ENCODE peak calls at places on chromosome 18, in six cellular contexts. One of them, this sample, is unnamed. For H3K27me3, the result is how much of the 10 kb centered on the place peaks cover.

GRCh38 chr18:55419939-55420664 is 167.9 kb downstream of the TCF4 start:
- DNase-seq in H1: no peak
- DNase-seq in GM12878: no peak
- DNase-seq in HCT116: no peak
- DNase-seq in IMR-90: no peak
- DNase-seq in K562: no peak
- DNase-seq in this sample: no peak

GRCh38 chr18:346607-347006 is 78.8 kb upstream of the THOC1 start:
- DNase-seq in H1: no peak
- DNase-seq in HCT116: no peak
- DNase-seq in GM12878: no peak
- DNase-seq in K562: no peak
- DNase-seq in IMR-90: no peak
- DNase-seq in this sample: no peak

GRCh38 chr18:50594931-50595330 is 35.0 kb downstream of the MAPK4 start:
- DNase-seq in GM12878: no peak
- DNase-seq in IMR-90: no peak
- DNase-seq in K562: no peak
- DNase-seq in H1: no peak
- DNase-seq in HCT116: no peak
- DNase-seq in this sample: no peak

GRCh38 chr18:32530947-32531651 is 60.4 kb upstream of the GAREM1 start:
- DNase-seq in GM12878: no peak
- DNase-seq in IMR-90: peak
- DNase-seq in H1: no peak
- DNase-seq in K562: no peak
- DNase-seq in HCT116: no peak
- DNase-seq in this sample: no peak

GRCh38 chr18:60675801-60676200 is 303.2 kb upstream of the MC4R start:
- DNase-seq in HCT116: no peak
- DNase-seq in H1: no peak
- DNase-seq in GM12878: no peak
- DNase-seq in IMR-90: no peak
- DNase-seq in K562: no peak
- DNase-seq in this sample: no peak

GRCh38 chr18:3921826-3922225 is 471.9 kb downstream of the TGIF1 start:
- DNase-seq in IMR-90: no peak
- DNase-seq in GM12878: no peak
- DNase-seq in H1: no peak
- DNase-seq in HCT116: no peak
- DNase-seq in K562: no peak
- DNase-seq in this sample: no peak

GRCh38 chr18:50282521-50283335 is 1.4 kb upstream of the MBD1 start:
- DNase-seq in H1: no peak
- DNase-seq in HCT116: no peak
- DNase-seq in GM12878: no peak
- DNase-seq in K562: no peak
- DNase-seq in IMR-90: no peak
- DNase-seq in this sample: no peak

GRCh38 chr18:47936975-47937374 is 6.5 kb upstream of the SMAD2 start:
- DNase-seq in H1: no peak
- DNase-seq in GM12878: no peak
- DNase-seq in HCT116: no peak
- DNase-seq in IMR-90: no peak
- DNase-seq in K562: no peak
- DNase-seq in this sample: no peak

GRCh38 chr18:71443726-71444480 is 1100.2 kb downstream of the CBLN2 start:
- DNase-seq in HCT116: no peak
- DNase-seq in K562: no peak
- DNase-seq in GM12878: no peak
- DNase-seq in H1: no peak
- DNase-seq in IMR-90: no peak
- DNase-seq in this sample: no peak

GRCh38 chr18:73316513-73316912 is 448.7 kb upstream of the NETO1 start:
- DNase-seq in IMR-90: peak
- DNase-seq in GM12878: no peak
- DNase-seq in HCT116: no peak
- DNase-seq in K562: no peak
- DNase-seq in H1: no peak
- DNase-seq in this sample: no peak

GRCh38 chr18:78716581-78716980 is 263.0 kb upstream of the SALL3 start:
- DNase-seq in K562: no peak
- DNase-seq in HCT116: no peak
- DNase-seq in IMR-90: no peak
- DNase-seq in GM12878: no peak
- DNase-seq in H1: no peak
- DNase-seq in this sample: no peak

GRCh38 chr18:31116853-31117595 is 14.8 kb upstream of the DSC2 start:
- DNase-seq in IMR-90: no peak
- DNase-seq in H1: no peak
- DNase-seq in K562: no peak
- DNase-seq in HCT116: no peak
- DNase-seq in GM12878: no peak
- DNase-seq in this sample: no peak

GRCh38 chr18:75052475-75052874 is 156.5 kb downstream of the PTGR3 start:
- DNase-seq in IMR-90: no peak
- DNase-seq in GM12878: no peak
- DNase-seq in HCT116: no peak
- DNase-seq in K562: no peak
- DNase-seq in H1: no peak
- DNase-seq in this sample: no peak

GRCh38 chr18:8705280-8705940 is at the start of gene MTCL1:
- DNase-seq in IMR-90: no peak
- DNase-seq in H1: no peak
- DNase-seq in K562: peak
- DNase-seq in HCT116: no peak
- DNase-seq in GM12878: no peak
- DNase-seq in this sample: no peak

GRCh38 chr18:3892141-3892540 is 442.2 kb downstream of the TGIF1 start:
- DNase-seq in HCT116: no peak
- DNase-seq in H1: no peak
- DNase-seq in K562: no peak
- DNase-seq in GM12878: no peak
- DNase-seq in IMR-90: no peak
- DNase-seq in this sample: no peak

GRCh38 chr18:73923866-73924265 is 223.8 kb downstream of the FBXO15 start:
- DNase-seq in HCT116: no peak
- DNase-seq in H1: no peak
- DNase-seq in K562: no peak
- DNase-seq in GM12878: no peak
- DNase-seq in IMR-90: peak
- DNase-seq in this sample: no peak

GRCh38 chr18:2237706-2238105 is 333.6 kb downstream of the METTL4 start:
- DNase-seq in GM12878: no peak
- DNase-seq in HCT116: no peak
- DNase-seq in H1: no peak
- DNase-seq in IMR-90: no peak
- DNase-seq in K562: no peak
- DNase-seq in this sample: no peak

GRCh38 chr18:45774065-45774521 is 50.1 kb downstream of the SLC14A1 start:
- DNase-seq in IMR-90: peak
- DNase-seq in HCT116: no peak
- DNase-seq in GM12878: no peak
- DNase-seq in K562: no peak
- DNase-seq in H1: no peak
- DNase-seq in this sample: no peak

GRCh38 chr18:58584219-58585127 is 44.4 kb downstream of the ALPK2 start:
- DNase-seq in IMR-90: peak
- DNase-seq in GM12878: no peak
- DNase-seq in K562: no peak
- DNase-seq in HCT116: no peak
- DNase-seq in H1: peak
- DNase-seq in this sample: no peak

GRCh38 chr18:62098960-62099359 is 87.9 kb downstream of the PIGN start:
- DNase-seq in K562: no peak
- DNase-seq in H1: no peak
- DNase-seq in IMR-90: no peak
- DNase-seq in HCT116: no peak
- DNase-seq in GM12878: no peak
- DNase-seq in this sample: no peak
- H3K27me3 ChIP-seq in K562: under half
- H3K27me3 ChIP-seq in H1: under half
- H3K27me3 ChIP-seq in IMR-90: under half
- H3K27me3 ChIP-seq in HCT116: under half
- H3K27me3 ChIP-seq in GM12878: under half
- H3K27me3 ChIP-seq in this sample: under half

GRCh38 chr18:37334494-37335125 is 231.0 kb downstream of the CELF4 start:
- DNase-seq in HCT116: no peak
- DNase-seq in H1: no peak
- DNase-seq in K562: no peak
- DNase-seq in GM12878: no peak
- DNase-seq in IMR-90: peak
- DNase-seq in this sample: no peak

GRCh38 chr18:37336568-37337285 is 228.9 kb downstream of the CELF4 start:
- DNase-seq in H1: no peak
- DNase-seq in HCT116: no peak
- DNase-seq in IMR-90: no peak
- DNase-seq in K562: no peak
- DNase-seq in GM12878: no peak
- DNase-seq in this sample: no peak

GRCh38 chr18:37339701-37340215 is 225.8 kb downstream of the CELF4 start:
- DNase-seq in GM12878: no peak
- DNase-seq in H1: no peak
- DNase-seq in K562: no peak
- DNase-seq in IMR-90: no peak
- DNase-seq in HCT116: no peak
- DNase-seq in this sample: no peak

GRCh38 chr18:37332764-37333420 is 232.7 kb downstream of the CELF4 start:
- DNase-seq in HCT116: no peak
- DNase-seq in K562: no peak
- DNase-seq in IMR-90: no peak
- DNase-seq in GM12878: no peak
- DNase-seq in H1: no peak
- DNase-seq in this sample: no peak

DNA sequence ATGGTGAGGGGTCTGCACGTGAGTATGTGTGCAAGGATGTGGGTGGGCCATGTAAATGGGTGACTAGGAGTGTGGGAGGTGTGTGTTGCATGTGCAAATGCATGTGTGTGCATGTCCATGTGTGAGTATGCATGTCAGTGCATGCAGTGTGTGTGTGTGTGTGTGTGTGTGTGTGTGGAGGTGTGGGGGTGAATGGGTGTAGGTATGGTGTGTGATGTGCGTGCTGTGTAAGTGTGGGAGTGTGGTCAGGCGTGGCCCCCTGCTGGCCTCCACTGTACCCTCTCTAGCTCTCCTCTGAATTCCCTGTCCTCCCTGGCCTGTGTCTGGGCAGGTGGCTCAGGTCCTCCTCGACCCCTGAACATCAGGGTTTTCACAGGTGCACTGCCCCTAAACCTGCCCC is 230.3 kb downstream of the CELF4 start:
- DNase-seq in H1: no peak
- DNase-seq in GM12878: no peak
- DNase-seq in K562: peak
- DNase-seq in IMR-90: no peak
- DNase-seq in HCT116: no peak
- DNase-seq in this sample: no peak
- TF ChIP-seq CEBPB in H1: no peak
- TF ChIP-seq CEBPB in GM12878: no peak
- TF ChIP-seq CEBPB in K562: no peak
- TF ChIP-seq CEBPB in IMR-90: no peak
- TF ChIP-seq CEBPB in HCT116: no peak
- TF ChIP-seq CEBPB in this sample: no peak

GRCh38 chr18:59643740-59644139 is 53.5 kb downstream of the CCBE1 start:
- DNase-seq in H1: no peak
- DNase-seq in GM12878: no peak
- DNase-seq in HCT116: no peak
- DNase-seq in K562: no peak
- DNase-seq in IMR-90: no peak
- DNase-seq in this sample: no peak

GRCh38 chr18:59639821-59640220 is 57.4 kb downstream of the CCBE1 start:
- DNase-seq in IMR-90: peak
- DNase-seq in H1: no peak
- DNase-seq in K562: no peak
- DNase-seq in GM12878: no peak
- DNase-seq in HCT116: no peak
- DNase-seq in this sample: no peak

GRCh38 chr18:59646228-59646945 is 50.8 kb downstream of the CCBE1 start:
- DNase-seq in GM12878: no peak
- DNase-seq in IMR-90: no peak
- DNase-seq in H1: no peak
- DNase-seq in HCT116: no peak
- DNase-seq in K562: no peak
- DNase-seq in this sample: no peak

GRCh38 chr18:59639136-59639535 is 58.1 kb downstream of the CCBE1 start:
- DNase-seq in K562: no peak
- DNase-seq in GM12878: no peak
- DNase-seq in H1: no peak
- DNase-seq in IMR-90: peak
- DNase-seq in HCT116: no peak
- DNase-seq in this sample: no peak

DNA sequence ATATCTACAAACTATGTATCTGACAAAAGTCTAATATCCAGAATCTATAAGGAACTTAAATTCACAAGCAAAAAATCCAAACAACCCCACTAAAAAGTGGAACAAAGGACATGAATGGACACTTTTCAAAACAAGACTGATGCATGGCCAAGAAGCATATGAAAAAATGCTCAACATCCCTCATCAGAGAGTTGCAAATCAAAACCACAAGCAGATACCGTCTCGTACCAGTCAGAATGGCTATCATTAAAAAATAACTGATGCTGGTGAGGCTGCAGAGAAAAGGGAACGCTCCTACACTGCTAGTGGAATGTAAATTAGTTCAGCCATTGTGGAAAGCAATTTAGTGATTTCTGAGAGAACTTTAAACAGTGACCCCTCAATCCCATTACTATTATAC is 56.5 kb downstream of the CCBE1 start:
- DNase-seq in IMR-90: no peak
- DNase-seq in HCT116: no peak
- DNase-seq in H1: no peak
- DNase-seq in K562: no peak
- DNase-seq in GM12878: no peak
- DNase-seq in this sample: no peak
- H3K27me3 ChIP-seq in IMR-90: under half
- H3K27me3 ChIP-seq in HCT116: under half
- H3K27me3 ChIP-seq in H1: under half
- H3K27me3 ChIP-seq in K562: under half
- H3K27me3 ChIP-seq in GM12878: under half
- H3K27me3 ChIP-seq in this sample: under half

DNA sequence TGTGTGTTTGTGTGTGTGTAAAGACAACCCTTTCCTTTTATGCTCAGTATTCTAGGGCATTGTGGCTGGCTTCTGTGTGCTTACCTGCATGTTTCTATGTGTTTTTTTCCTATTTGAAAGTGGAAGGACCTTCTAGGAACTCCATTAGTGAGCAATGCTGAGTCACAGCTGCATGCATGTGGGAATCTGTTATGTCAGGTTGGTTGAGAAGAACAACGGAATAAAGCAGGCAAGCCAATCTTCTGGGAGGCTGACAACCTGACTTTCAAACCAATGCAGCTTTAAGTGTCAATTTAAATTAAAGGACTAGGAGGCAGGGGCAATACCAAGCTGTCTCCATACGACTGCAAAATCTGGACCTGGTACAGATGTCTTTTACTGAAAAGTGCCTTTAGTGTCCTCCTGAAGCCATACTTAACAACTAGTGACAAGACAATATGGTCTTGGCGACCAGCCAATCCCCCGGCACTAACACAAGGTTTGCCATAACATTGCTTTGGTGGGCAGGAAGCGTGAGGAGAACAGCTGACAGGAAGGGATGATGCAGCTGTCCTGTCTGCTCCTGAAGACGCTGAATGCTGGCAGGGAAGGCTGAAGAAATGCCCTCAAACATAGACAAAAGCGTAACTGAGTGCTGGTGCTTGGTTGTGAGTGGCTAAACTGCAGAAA is 514.7 kb upstream of the CDH7 start:
- DNase-seq in IMR-90: no peak
- DNase-seq in HCT116: no peak
- DNase-seq in GM12878: no peak
- DNase-seq in H1: no peak
- DNase-seq in K562: no peak
- DNase-seq in this sample: no peak
- TF ChIP-seq CEBPB in IMR-90: no peak
- TF ChIP-seq CEBPB in HCT116: no peak
- TF ChIP-seq CEBPB in GM12878: no peak
- TF ChIP-seq CEBPB in H1: no peak
- TF ChIP-seq CEBPB in K562: no peak
- TF ChIP-seq CEBPB in this sample: no peak

This sample was measured in HepG2.